ENCODE peak calls at places on chromosomes 7 and 10, in four cellular contexts. K, M, L and Y are unnamed samples.

GRCh38 chr7:69430502-69431145 is 167.7 kb upstream of the AUTS2 start:
- DNase-seq in L (peak), K (peak), M (peak), Y (no peak)

GRCh38 chr10:102394801-102395676 is 466 bp upstream of the NFKB2 start:
- DNase-seq in M (peak), L (peak), K (peak), Y (peak)

GRCh38 chr7:143360788-143361551 is 1.5 kb downstream of the FAM131B start:
- DNase-seq in K (no peak), M (no peak), L (peak), Y (no peak)

GRCh38 chr10:24209421-24209770 is 458 bp downstream of the KIAA1217 start:
- DNase-seq in L (no peak), K (peak), M (no peak), Y (peak)

GRCh38 chr10:98427011-98427515 is 12.1 kb upstream of the PYROXD2 start:
- DNase-seq in M (no peak), K (no peak), L (no peak), Y (no peak)

GRCh38 chr7:117858731-117859130 is 14.5 kb downstream of the CTTNBP2 start:
- DNase-seq in L (no peak), K (no peak), M (no peak), Y (peak)

GRCh38 chr7:47501406-47501805 is 80.5 kb downstream of the TNS3 start:
- DNase-seq in L (no peak), M (no peak), K (no peak), Y (peak)

GRCh38 chr10:34732926-34733325 is 82.2 kb downstream of the PARD3 start:
- DNase-seq in L (no peak), K (peak), M (no peak), Y (peak)

GRCh38 chr7:37352974-37353948 is 95.4 kb downstream of the ELMO1 start:
- DNase-seq in K (peak), L (peak), M (peak), Y (no peak)

GRCh38 chr7:133690740-133691139 is 436.4 kb upstream of the LRGUK start:
- DNase-seq in L (no peak), M (no peak), K (no peak), Y (no peak)

GRCh38 chr10:57788117-57788516 is 479.6 kb downstream of the IPMK start:
- DNase-seq in K (peak), L (no peak), M (no peak), Y (no peak)

GRCh38 chr10:85603167-85603940 is 763.2 kb downstream of the GRID1 start:
- DNase-seq in L (peak), K (no peak), M (no peak), Y (no peak)

GRCh38 chr10:79003183-79004100 is 65.3 kb upstream of the ZMIZ1 start:
- DNase-seq in K (no peak), M (no peak), L (no peak), Y (no peak)

GRCh38 chr7:15801565-15801964 is 115.1 kb upstream of the MEOX2 start:
- DNase-seq in L (no peak), M (no peak), K (no peak), Y (peak)

GRCh38 chr7:84746347-84746746 is 440.5 kb downstream of the SEMA3D start:
- DNase-seq in M (no peak), K (no peak), L (no peak), Y (peak)

GRCh38 chr7:149714081-149714909 is 59.1 kb downstream of the ZNF467 start:
- DNase-seq in K (peak), M (peak), L (peak), Y (peak)

GRCh38 chr7:2099036-2099957 is 133.4 kb downstream of the MAD1L1 start:
- DNase-seq in L (no peak), M (no peak), K (no peak), Y (peak)

GRCh38 chr7:130154131-130154500 is 51.1 kb downstream of the TMEM209 start:
- DNase-seq in L (no peak), K (no peak), M (no peak), Y (no peak)

GRCh38 chr7:778968-779451 is 51.9 kb upstream of the PRKAR1B start:
- DNase-seq in K (no peak), L (no peak), M (no peak), Y (no peak)

GRCh38 chr7:134458341-134458805 is 527 bp downstream of the AKR1B1 start:
- DNase-seq in L (peak), M (peak), K (peak), Y (peak)

GRCh38 chr10:51204691-51205090 is 130.4 kb downstream of the PRKG1 start:
- DNase-seq in L (no peak), M (no peak), K (peak), Y (peak)

GRCh38 chr7:148535227-148535626 is 55.3 kb upstream of the C7orf33 start:
- DNase-seq in K (no peak), L (no peak), M (no peak), Y (no peak)

GRCh38 chr10:67780759-67781538 is 57.0 kb downstream of the DNAJC12 start:
- DNase-seq in K (no peak), L (peak), M (no peak), Y (no peak)

GRCh38 chr7:51019891-51020855 is 237.5 kb upstream of the GRB10 start:
- DNase-seq in L (peak), M (no peak), K (no peak), Y (peak)

GRCh38 chr7:122847871-122848473 is 38.3 kb downstream of the CADPS2 start:
- DNase-seq in K (no peak), L (no peak), M (no peak), Y (no peak)

GRCh38 chr10:115921795-115922194 is 351.2 kb downstream of the GFRA1 start:
- DNase-seq in K (no peak), L (no peak), M (no peak), Y (peak)

GRCh38 chr7:138316421-138317043 is 143.5 kb upstream of the TRIM24 start:
- DNase-seq in K (no peak), L (no peak), M (no peak), Y (no peak)

GRCh38 chr10:49595003-49595712 is 15.0 kb upstream of the SLC18A3 start:
- DNase-seq in K (no peak), L (peak), M (no peak), Y (no peak)

GRCh38 chr10:24723788-24724380 is at the start of gene ARHGAP21:
- DNase-seq in M (peak), L (peak), K (peak), Y (peak)

GRCh38 chr10:77890097-77890496 is 36.5 kb downstream of the DLG5 start:
- DNase-seq in M (peak), K (peak), L (peak), Y (no peak)

GRCh38 chr10:30002438-30003266 is 56.7 kb downstream of the JCAD start:
- DNase-seq in L (peak), K (peak), M (peak), Y (peak)

GRCh38 chr7:12504144-12504543 is 66.4 kb upstream of the SCIN start:
- DNase-seq in K (no peak), L (no peak), M (no peak), Y (no peak)

GRCh38 chr10:64973391-64973790 is 1452.2 kb downstream of the REEP3 start:
- DNase-seq in M (no peak), L (no peak), K (no peak), Y (no peak)

GRCh38 chr10:64976150-64976549 is 1454.9 kb downstream of the REEP3 start:
- DNase-seq in K (no peak), L (no peak), M (no peak), Y (no peak)

DNA sequence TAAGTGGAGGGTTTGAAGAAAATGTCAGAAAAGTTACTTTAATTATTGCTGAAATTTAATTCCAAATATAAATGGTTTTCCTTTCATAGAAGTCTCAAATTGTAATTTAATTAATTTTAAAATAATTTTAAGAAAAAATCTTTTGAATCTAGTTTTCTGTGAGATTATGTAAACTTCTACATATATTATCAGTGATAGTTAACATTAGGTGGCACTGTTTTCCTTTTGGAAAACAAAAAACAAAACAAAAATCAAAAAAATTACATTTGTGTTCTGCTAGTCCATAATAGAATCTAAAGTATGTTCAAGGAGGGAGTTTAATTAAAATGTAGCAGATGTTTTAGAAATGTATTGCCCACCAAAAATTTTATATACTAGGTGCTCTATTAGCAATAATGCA is 1456.7 kb downstream of the REEP3 start:
- DNase-seq in M (no peak), K (no peak), L (no peak), Y (no peak)
- H3K56ac ChIP-seq in M (no peak), K (no peak), L (no peak), Y (no peak)

GRCh38 chr10:17506390-17506789 is 52.0 kb upstream of the ST8SIA6 start:
- DNase-seq in L (no peak), K (no peak), M (no peak), Y (no peak)
- H3K56ac ChIP-seq in L (no peak), K (no peak), M (no peak), Y (no peak)

DNA sequence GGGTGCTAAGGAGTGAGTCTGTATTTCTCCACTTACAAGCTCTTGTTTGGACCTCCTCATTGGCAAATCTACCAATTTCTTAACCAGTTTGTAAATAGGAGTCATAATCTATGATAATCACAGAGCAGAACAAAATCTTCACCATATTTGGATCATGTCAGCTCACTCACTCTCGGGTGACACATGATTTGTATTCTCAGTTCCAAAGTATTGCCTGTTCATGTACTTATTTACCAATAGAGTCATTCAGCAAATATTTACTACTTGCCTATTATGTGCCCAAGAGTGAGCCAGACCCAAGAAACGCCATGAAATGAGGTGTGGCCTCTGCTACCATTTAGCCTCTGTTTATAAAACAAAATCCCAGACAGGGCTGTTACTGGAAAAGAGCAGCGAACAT is 114.8 kb downstream of the TSPAN12 start:
- DNase-seq in M (no peak), K (no peak), L (no peak), Y (no peak)
- H3K56ac ChIP-seq in M (no peak), K (peak), L (no peak), Y (no peak)

GRCh38 chr10:72525277-72525676 is 100.6 kb downstream of the MICU1 start:
- DNase-seq in K (no peak), M (no peak), L (no peak), Y (peak)
- H3K56ac ChIP-seq in K (no peak), M (no peak), L (no peak), Y (no peak)